ENCODE peak calls at places on chromosomes 7 and 10, in seven cellular contexts. E is sigmoid colon, Y is A549, K is ovary, M is suprapubic skin, L is SK-N-SH, C is transverse colon. X is an unnamed sample.

GRCh38 chr10:71302874-71303568 is 16.0 kb upstream of the SLC29A3 start:
- DNase-seq in E (no peak), Y (peak), K (no peak), M (no peak), L (peak), C (no peak), X (no peak)

GRCh38 chr7:47596502-47597202 is 14.7 kb upstream of the TNS3 start:
- DNase-seq in E (peak), Y (no peak), K (no peak), M (no peak), L (no peak), C (no peak), X (peak)

GRCh38 chr10:80409121-80409520 is 770 bp downstream of the PRXL2A start:
- DNase-seq in E (no peak), Y (peak), K (no peak), M (no peak), L (peak), C (no peak), X (no peak)

GRCh38 chr7:94962661-94963060 is 55.3 kb downstream of the PPP1R9A start:
- DNase-seq in E (no peak), Y (no peak), K (no peak), M (no peak), L (no peak), C (no peak), X (no peak)

GRCh38 chr7:151115836-151116418 is 29.7 kb downstream of the AGAP3 start:
- DNase-seq in E (no peak), Y (no peak), K (no peak), M (peak), L (peak), C (peak), X (peak)

GRCh38 chr7:158702196-158702595 is 2.4 kb downstream of the NCAPG2 start:
- DNase-seq in E (no peak), Y (no peak), K (no peak), M (no peak), L (no peak), C (no peak), X (no peak)

GRCh38 chr7:128022631-128023532 is 8.4 kb downstream of the LRRC4 start:
- DNase-seq in E (no peak), Y (no peak), K (no peak), M (no peak), L (peak), C (no peak), X (no peak)

GRCh38 chr10:116690356-116691078 is 51.8 kb downstream of the HSPA12A start:
- DNase-seq in E (peak), Y (no peak), K (no peak), M (no peak), L (no peak), C (no peak), X (no peak)

GRCh38 chr10:50469288-50469687 is 154.5 kb downstream of the SGMS1 start:
- DNase-seq in E (no peak), Y (no peak), K (no peak), M (no peak), L (no peak), C (no peak), X (no peak)

GRCh38 chr7:2162959-2163358 is 69.8 kb downstream of the MAD1L1 start:
- DNase-seq in E (no peak), Y (no peak), K (no peak), M (no peak), L (peak), C (no peak), X (no peak)

GRCh38 chr10:60905580-60905979 is 38.4 kb downstream of the RHOBTB1 start:
- DNase-seq in E (peak), Y (no peak), K (peak), M (no peak), L (no peak), C (peak), X (no peak)

GRCh38 chr7:130926021-130926691 is 192.1 kb upstream of the KLF14 start:
- DNase-seq in E (no peak), Y (no peak), K (no peak), M (no peak), L (no peak), C (no peak), X (no peak)

GRCh38 chr7:142024547-142024946 is 28.9 kb downstream of the MGAM start:
- DNase-seq in E (no peak), Y (no peak), K (no peak), M (no peak), L (no peak), C (no peak), X (no peak)

GRCh38 chr7:76302299-76303056 is at the start of gene HSPB1:
- DNase-seq in E (peak), Y (peak), K (peak), M (peak), L (peak), C (peak), X (peak)

GRCh38 chr7:40354736-40355135 is 219.9 kb downstream of the SUGCT start:
- DNase-seq in E (no peak), Y (no peak), K (no peak), M (no peak), L (no peak), C (no peak), X (no peak)

GRCh38 chr10:36283827-36284226 is 641.7 kb upstream of the FZD8 start:
- DNase-seq in E (no peak), Y (no peak), K (no peak), M (no peak), L (no peak), C (no peak), X (no peak)

GRCh38 chr7:44280993-44281721 is 44.2 kb downstream of the CAMK2B start:
- DNase-seq in E (peak), Y (no peak), K (peak), M (peak), L (peak), C (peak), X (no peak)

GRCh38 chr7:77426521-77427051 is 10.4 kb upstream of the GSAP start:
- DNase-seq in E (no peak), Y (no peak), K (no peak), M (no peak), L (no peak), C (no peak), X (no peak)

GRCh38 chr10:21479553-21480315 is 45.7 kb downstream of the SKIDA1 start:
- DNase-seq in E (no peak), Y (no peak), K (no peak), M (no peak), L (no peak), C (no peak), X (no peak)

GRCh38 chr7:106744507-106745180 is 83.7 kb upstream of the CCDC71L start:
- DNase-seq in E (no peak), Y (no peak), K (no peak), M (no peak), L (no peak), C (no peak), X (no peak)

GRCh38 chr10:74738985-74739567 is 87.3 kb upstream of the KAT6B start:
- DNase-seq in E (no peak), Y (no peak), K (no peak), M (no peak), L (no peak), C (peak), X (no peak)

GRCh38 chr10:3239066-3239919 is 66.7 kb upstream of the PITRM1 start:
- DNase-seq in E (peak), Y (peak), K (peak), M (peak), L (peak), C (peak), X (peak)

GRCh38 chr7:101900103-101900502 is 82.7 kb downstream of the CUX1 start:
- DNase-seq in E (peak), Y (no peak), K (no peak), M (no peak), L (peak), C (no peak), X (no peak)

GRCh38 chr10:47244560-47245500 is 55.2 kb upstream of the GDF10 start:
- DNase-seq in E (peak), Y (no peak), K (no peak), M (no peak), L (no peak), C (peak), X (no peak)

GRCh38 chr7:55024776-55025175 is 6.0 kb downstream of the EGFR start:
- DNase-seq in E (no peak), Y (no peak), K (no peak), M (no peak), L (no peak), C (no peak), X (no peak)

GRCh38 chr10:53574024-53574423 is 801.4 kb upstream of the MBL2 start:
- DNase-seq in E (no peak), Y (no peak), K (no peak), M (no peak), L (no peak), C (no peak), X (no peak)

GRCh38 chr7:353746-354325 is 63.9 kb downstream of the FOXL3 start:
- DNase-seq in E (no peak), Y (no peak), K (no peak), M (no peak), L (no peak), C (no peak), X (no peak)

GRCh38 chr10:69451209-69451783 is at the start of gene TSPAN15:
- DNase-seq in E (peak), Y (peak), K (peak), M (peak), L (peak), C (peak), X (peak)

GRCh38 chr10:95783741-95784140 is 27.8 kb downstream of the ENTPD1 start:
- DNase-seq in E (no peak), Y (no peak), K (no peak), M (no peak), L (no peak), C (no peak), X (no peak)

GRCh38 chr10:44968101-44968886 is 8.7 kb downstream of the RASSF4 start:
- DNase-seq in E (peak), Y (no peak), K (no peak), M (peak), L (no peak), C (no peak), X (no peak)

GRCh38 chr7:91780526-91780925 is 100.0 kb downstream of the MTERF1 start:
- DNase-seq in E (no peak), Y (no peak), K (no peak), M (no peak), L (no peak), C (no peak), X (no peak)

GRCh38 chr7:64997164-64997908 is 6.5 kb upstream of the ZNF117 start:
- DNase-seq in E (no peak), Y (no peak), K (no peak), M (no peak), L (no peak), C (no peak), X (no peak)

GRCh38 chr10:110304780-110305421 is at the start of gene SMNDC1:
- DNase-seq in E (peak), Y (peak), K (peak), M (peak), L (peak), C (peak), X (peak)
- TF ChIP-seq EP300 in E (no peak), Y (no peak), K (peak), M (no peak), L (no peak), C (no peak), X (no peak)

DNA sequence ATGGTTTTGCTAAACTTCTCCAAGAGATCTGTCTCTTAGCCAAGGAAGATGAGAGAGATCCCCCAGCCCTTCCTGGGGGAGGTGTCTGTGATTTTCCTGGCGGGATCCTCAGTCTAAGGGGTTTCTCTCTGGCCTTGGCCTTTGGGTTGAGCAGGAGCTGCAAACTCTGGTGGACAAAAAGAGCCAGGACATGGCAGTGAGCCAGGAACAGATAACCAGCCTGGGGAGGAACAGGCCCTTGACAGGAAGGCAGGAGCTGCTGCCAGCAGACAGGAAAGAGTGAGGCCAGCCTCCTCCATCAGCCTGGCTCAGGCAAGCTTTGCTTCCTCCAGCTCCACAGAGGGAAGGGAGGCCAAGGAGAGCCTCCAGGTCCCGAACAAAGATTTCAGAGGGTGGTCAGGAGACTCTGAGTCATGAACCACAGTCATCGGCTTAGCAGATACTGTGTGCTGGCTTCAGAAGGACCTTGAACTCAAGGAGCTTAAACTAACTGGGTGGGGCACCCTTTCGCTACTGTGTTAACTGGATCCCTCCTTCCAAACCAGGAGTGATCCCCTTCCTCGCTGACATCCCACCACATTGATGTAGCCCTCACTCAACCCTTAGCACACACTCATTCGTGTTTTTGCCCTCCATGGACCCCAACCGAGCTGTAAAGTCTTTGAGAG is 34.7 kb downstream of the DDIT4 start:
- DNase-seq in E (peak), Y (no peak), K (peak), M (no peak), L (peak), C (peak), X (peak)
- TF ChIP-seq EP300 in E (no peak), Y (no peak), K (no peak), M (no peak), L (no peak), C (peak), X (no peak)

GRCh38 chr7:25093268-25093802 is 31.7 kb downstream of the CYCS start:
- DNase-seq in E (peak), Y (peak), K (peak), M (peak), L (peak), C (peak), X (peak)
- TF ChIP-seq EP300 in E (no peak), Y (no peak), K (no peak), M (no peak), L (no peak), C (no peak), X (no peak)

DNA sequence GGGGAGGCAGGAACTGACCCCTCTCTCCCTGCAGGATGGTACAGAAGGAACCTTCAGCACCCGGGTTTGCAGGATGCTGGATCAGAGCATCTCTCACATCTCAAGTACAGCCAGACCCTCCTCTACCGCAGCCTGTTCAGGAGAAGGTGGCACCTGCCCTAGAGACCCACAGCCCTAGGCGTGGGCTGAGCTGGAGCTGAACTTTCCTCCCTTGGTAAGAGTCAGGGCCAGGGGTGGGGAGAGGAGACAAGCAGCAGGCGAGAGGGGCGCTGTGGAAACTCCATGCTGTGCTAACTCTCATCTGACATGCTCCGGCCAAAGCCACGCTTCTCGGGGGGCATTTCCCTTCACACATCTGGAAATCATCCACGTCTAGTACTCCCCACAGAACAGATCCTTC is 154.4 kb downstream of the DIP2C start:
- DNase-seq in E (peak), Y (no peak), K (peak), M (no peak), L (no peak), C (no peak), X (no peak)
- TF ChIP-seq EP300 in E (no peak), Y (no peak), K (no peak), M (no peak), L (no peak), C (no peak), X (no peak)

DNA sequence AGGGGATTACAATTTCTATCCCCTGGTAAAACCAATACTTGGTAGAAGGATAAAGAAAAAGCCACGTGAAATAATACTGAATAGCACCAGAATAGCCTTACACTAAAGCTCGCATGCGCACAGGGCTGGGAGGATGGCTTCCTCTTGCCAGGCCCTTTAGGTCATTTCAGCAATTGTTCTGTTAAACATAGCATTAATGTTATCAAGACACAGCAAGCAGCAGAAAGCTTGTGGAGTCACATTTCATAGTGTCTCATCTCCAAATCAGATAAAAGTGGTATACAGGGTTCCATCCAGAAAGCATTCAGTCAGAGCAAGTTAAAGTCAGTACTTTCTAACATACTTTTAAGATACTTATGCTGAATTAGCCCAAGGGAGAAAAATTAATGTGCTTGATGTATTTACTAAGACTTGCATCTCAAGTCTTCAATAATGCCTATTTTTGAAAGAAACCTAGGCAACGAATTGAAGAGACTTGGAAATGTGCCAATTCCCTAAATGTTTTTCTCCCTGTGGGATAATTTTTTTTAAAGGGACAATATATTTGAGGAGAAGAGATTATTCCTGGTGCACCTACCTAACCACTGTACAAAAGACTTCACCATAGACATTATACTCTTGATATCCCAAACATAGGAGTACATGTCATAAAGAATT is 14.3 kb upstream of the NPM3 start:
- DNase-seq in E (no peak), Y (no peak), K (no peak), M (no peak), L (no peak), C (no peak), X (no peak)
- TF ChIP-seq EP300 in E (no peak), Y (no peak), K (no peak), M (no peak), L (no peak), C (no peak), X (no peak)

DNA sequence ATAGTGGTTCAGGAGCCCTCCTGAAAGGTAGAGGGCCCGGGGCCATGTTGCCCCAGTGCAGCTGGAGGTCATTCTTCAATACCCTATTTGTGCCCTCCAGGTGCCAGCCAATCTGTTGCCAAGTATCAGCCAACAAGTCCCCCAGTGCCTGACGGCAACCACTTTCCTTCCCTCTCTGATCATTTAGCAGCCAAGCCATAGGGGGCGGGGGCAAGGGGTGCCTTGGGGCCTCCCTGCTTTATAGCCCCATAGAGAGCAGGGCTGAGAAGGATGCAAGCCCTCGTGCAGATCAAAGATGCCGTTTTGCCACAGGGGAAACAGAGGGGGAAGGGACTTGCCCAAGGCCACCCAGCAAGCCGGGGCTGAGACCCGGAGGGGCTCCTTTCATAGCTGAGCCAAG is 149.0 kb upstream of the CHST15 start:
- DNase-seq in E (peak), Y (no peak), K (peak), M (peak), L (no peak), C (peak), X (peak)
- TF ChIP-seq EP300 in E (no peak), Y (no peak), K (no peak), M (no peak), L (no peak), C (no peak), X (no peak)

DNA sequence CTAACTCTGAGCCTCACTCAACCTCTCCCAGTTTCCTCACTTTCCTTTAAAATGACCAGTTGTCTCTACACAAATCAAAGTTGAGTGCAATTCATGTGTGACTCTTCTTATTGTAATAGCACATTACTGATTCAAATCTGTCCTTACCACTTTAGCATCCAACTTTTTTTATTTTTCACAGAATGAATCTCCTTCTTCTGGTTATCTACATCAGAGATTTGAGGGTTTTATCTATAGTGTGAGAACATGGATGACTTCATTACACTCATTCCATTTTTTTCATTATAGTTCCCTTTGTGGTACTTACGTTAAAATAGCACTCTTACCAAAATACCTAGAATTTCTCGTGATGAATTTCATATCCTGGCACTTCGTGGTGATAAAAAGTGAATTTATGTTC is 43.3 kb downstream of the RTKN2 start:
- DNase-seq in E (no peak), Y (no peak), K (no peak), M (no peak), L (no peak), C (no peak), X (no peak)
- TF ChIP-seq EP300 in E (no peak), Y (no peak), K (no peak), M (no peak), L (no peak), C (no peak), X (no peak)

X was measured in stomach.